ENCODE peak calls at places on chromosomes 1 and 21, in nine cellular contexts. T is kidney; X is NCI-H69; N is A673; M is anterior cingulate cortex; C is COLO829; S is colonic mucosa; H is left colon; B is effector memory CD4-positive, alpha-beta T cell. A is an unnamed sample.
A peak's percentile ranks its signal among the peaks of the same experiment; 100 is the strongest.

GRCh38 chr1:155938220-155938627 is 3.2 kb upstream of the RXFP4 start:
- DNase-seq in T (no peak), X (peak; percentile 81), N (peak; percentile 84), M (peak; percentile 37), C (peak; percentile 74), S (peak; percentile 60), H (no peak), B (no peak), A (peak; percentile 70)

GRCh38 chr1:81802601-81803422 is 2.1 kb downstream of the ADGRL2 start:
- DNase-seq in T (peak; percentile 90), X (peak; percentile 18), N (peak; percentile 19), M (peak; percentile 23), C (no peak), S (peak; percentile 61), H (peak; percentile 40), B (no peak), A (peak; percentile 33)

GRCh38 chr1:230112131-230112701 is 45.2 kb downstream of the GALNT2 start:
- DNase-seq in T (no peak), X (no peak), N (no peak), M (peak; percentile 61), C (peak; percentile 48), S (no peak), H (no peak), B (no peak), A (no peak)

GRCh38 chr1:8810987-8811386 is 6.5 kb downstream of the RERE start:
- DNase-seq in T (no peak), X (no peak), N (no peak), M (no peak), C (no peak), S (no peak), H (no peak), B (no peak), A (no peak)

GRCh38 chr1:147745271-147745670 is 15.1 kb downstream of the GJA5 start:
- DNase-seq in T (no peak), X (no peak), N (no peak), M (no peak), C (no peak), S (no peak), H (no peak), B (no peak), A (no peak)

GRCh38 chr21:30206551-30207251 is 9.2 kb downstream of the CLDN8 start:
- DNase-seq in T (no peak), X (no peak), N (no peak), M (no peak), C (peak; percentile 52), S (no peak), H (no peak), B (no peak), A (no peak)

GRCh38 chr1:10588640-10589039 is 113.9 kb downstream of the PEX14 start:
- DNase-seq in T (no peak), X (no peak), N (no peak), M (no peak), C (no peak), S (no peak), H (no peak), B (no peak), A (no peak)

GRCh38 chr1:90487040-90487439 is 230.1 kb downstream of the BARHL2 start:
- DNase-seq in T (no peak), X (no peak), N (no peak), M (no peak), C (no peak), S (no peak), H (no peak), B (no peak), A (no peak)

GRCh38 chr1:172383541-172383940 is 36.9 kb upstream of the C1orf105 start:
- DNase-seq in T (no peak), X (no peak), N (peak; percentile 38), M (no peak), C (no peak), S (no peak), H (no peak), B (no peak), A (peak; percentile 66)

GRCh38 chr1:63740432-63740831 is 33.4 kb upstream of the ROR1 start:
- DNase-seq in T (no peak), X (no peak), N (no peak), M (no peak), C (no peak), S (no peak), H (no peak), B (no peak), A (no peak)

GRCh38 chr21:16145479-16145878 is 415.7 kb downstream of the USP25 start:
- DNase-seq in T (no peak), X (no peak), N (no peak), M (no peak), C (no peak), S (no peak), H (no peak), B (no peak), A (no peak)

GRCh38 chr1:59028052-59028451 is 244.2 kb upstream of the JUN start:
- DNase-seq in T (no peak), X (no peak), N (no peak), M (no peak), C (no peak), S (peak; percentile 44), H (no peak), B (no peak), A (no peak)

A was measured in HFFc6.